ENCODE peak calls at places on chromosome 12, in four cellular contexts. Q, B, H and Y are unnamed samples.

GRCh38 chr12:121968880-121969279 is 50.5 kb downstream of the CFAP251 start:
- DNase-seq in B (no peak), Q (no peak), H (no peak), Y (peak)

GRCh38 chr12:27332407-27333310 is at the start of gene BMAL2:
- DNase-seq in Q (no peak), H (no peak), B (peak), Y (peak)

GRCh38 chr12:102480401-102480800 is at the start of gene IGF1:
- DNase-seq in Q (no peak), B (no peak), H (no peak), Y (no peak)

GRCh38 chr12:45572114-45572513 is 157.4 kb upstream of the ARID2 start:
- DNase-seq in Q (no peak), H (no peak), B (no peak), Y (no peak)

GRCh38 chr12:70214972-70215617 is 28.1 kb upstream of the CNOT2 start:
- DNase-seq in H (no peak), Q (no peak), B (no peak), Y (no peak)

GRCh38 chr12:46126050-46126727 is 135.8 kb upstream of the SCAF11 start:
- DNase-seq in H (no peak), B (no peak), Q (no peak), Y (no peak)

GRCh38 chr12:48827513-48828096 is 9.3 kb downstream of the CACNB3 start:
- DNase-seq in B (no peak), Q (no peak), H (no peak), Y (no peak)

GRCh38 chr12:130401703-130402102 is 64.0 kb downstream of the PIWIL1 start:
- DNase-seq in B (no peak), Q (no peak), H (no peak), Y (no peak)

GRCh38 chr12:43858096-43858495 is 22.2 kb downstream of the TMEM117 start:
- DNase-seq in Q (no peak), H (no peak), B (no peak), Y (no peak)

GRCh38 chr12:102567031-102567985 is 86.9 kb upstream of the IGF1 start:
- DNase-seq in Q (no peak), B (no peak), H (no peak), Y (no peak)

GRCh38 chr12:97313471-97314190 is 149.0 kb upstream of the RMST start:
- DNase-seq in H (no peak), B (no peak), Q (no peak), Y (no peak)

GRCh38 chr12:90055071-90055470 is 346.4 kb upstream of the ATP2B1 start:
- DNase-seq in H (no peak), B (no peak), Q (no peak), Y (no peak)

GRCh38 chr12:1614360-1614759 is 14.7 kb upstream of the WNT5B start:
- DNase-seq in B (no peak), H (no peak), Q (no peak), Y (no peak)

GRCh38 chr12:69440016-69440415 is 30.2 kb upstream of the FRS2 start:
- DNase-seq in H (no peak), Q (no peak), B (no peak), Y (no peak)

GRCh38 chr12:92784795-92785562 is 82.2 kb downstream of the PLEKHG7 start:
- DNase-seq in H (no peak), Q (no peak), B (peak), Y (no peak)

GRCh38 chr12:14723763-14724162 is 27.4 kb upstream of the GUCY2C start:
- DNase-seq in B (peak), H (peak), Q (peak), Y (no peak)

GRCh38 chr12:89179983-89180382 is 172.3 kb downstream of the DUSP6 start:
- DNase-seq in Q (no peak), B (no peak), H (no peak), Y (no peak)

GRCh38 chr12:113297621-113298471 is 37.1 kb downstream of the SLC8B1 start:
- DNase-seq in H (no peak), B (no peak), Q (no peak), Y (no peak)

GRCh38 chr12:76847260-76847659 is 31.6 kb downstream of the CSRP2 start:
- DNase-seq in H (no peak), Q (no peak), B (no peak), Y (no peak)

GRCh38 chr12:108169671-108170070 is 40.6 kb downstream of the WSCD2 start:
- DNase-seq in H (no peak), Q (no peak), B (no peak), Y (no peak)

GRCh38 chr12:124861492-124861891 is 2.2 kb downstream of the SCARB1 start:
- DNase-seq in H (peak), B (peak), Q (peak), Y (no peak)

GRCh38 chr12:41709463-41710285 is 435.0 kb downstream of the GXYLT1 start:
- DNase-seq in B (no peak), Q (no peak), H (no peak), Y (no peak)

GRCh38 chr12:12890815-12891645 is at the start of gene GPRC5A:
- DNase-seq in Q (peak), H (no peak), B (peak), Y (peak)

GRCh38 chr12:15879413-15879812 is 2.8 kb upstream of the STRAP start:
- DNase-seq in H (no peak), Q (no peak), B (no peak), Y (no peak)

GRCh38 chr12:13220848-13221247 is 24.3 kb downstream of the EMP1 start:
- DNase-seq in Q (no peak), B (no peak), H (no peak), Y (no peak)

GRCh38 chr12:66251049-66251448 is 51.2 kb upstream of the HELB start:
- DNase-seq in Q (no peak), H (no peak), B (no peak), Y (no peak)

GRCh38 chr12:56998981-56999380 is 7.4 kb downstream of the ZBTB39 start:
- DNase-seq in B (no peak), Q (no peak), H (no peak), Y (no peak)

GRCh38 chr12:132560421-132560830 is 50.0 kb downstream of the LRCOL1 start:
- DNase-seq in Q (no peak), B (peak), H (no peak), Y (no peak)

GRCh38 chr12:25990495-25990894 is 32.0 kb downstream of the RASSF8 start:
- DNase-seq in Q (no peak), H (no peak), B (no peak), Y (no peak)

GRCh38 chr12:100375023-100375737 is 18.3 kb downstream of the SLC17A8 start:
- DNase-seq in B (no peak), Q (no peak), H (peak), Y (peak)

GRCh38 chr12:55727643-55728184 is 1.1 kb downstream of the CD63 start:
- DNase-seq in B (no peak), Q (peak), H (no peak), Y (no peak)

GRCh38 chr12:169528-170360 is 44.2 kb downstream of the SLC6A12 start:
- DNase-seq in H (no peak), B (no peak), Q (no peak), Y (no peak)